ENCODE peak calls at places on chromosomes 11 and 22, in seven cellular contexts. M is psoas muscle, U is mammary epithelial cell, Z is cardiac muscle cell, V is adrenal gland, C is IMR-90, X is PC-3. K is an unnamed sample.

GRCh38 chr11:122882189-122882808 is at the start of gene JHY:
- DNase-seq in M (no peak), U (no peak), Z (no peak), V (no peak), C (no peak), X (no peak), K (no peak)

GRCh38 chr11:99406345-99406744 is 385.6 kb downstream of the CNTN5 start:
- DNase-seq in M (no peak), U (no peak), Z (no peak), V (no peak), C (no peak), X (no peak), K (no peak)

GRCh38 chr22:20809538-20810185 is 35.7 kb downstream of the SERPIND1 start:
- DNase-seq in M (no peak), U (no peak), Z (no peak), V (no peak), C (no peak), X (no peak), K (no peak)

GRCh38 chr11:128653828-128654231 is 40.0 kb upstream of the FLI1 start:
- DNase-seq in M (peak; percentile 32), U (peak; percentile 80), Z (no peak), V (no peak), C (peak; percentile 75), X (peak; percentile 90), K (peak; percentile 76)

GRCh38 chr11:83836883-83837654 is 550.9 kb upstream of the CCDC90B start:
- DNase-seq in M (peak; percentile 19), U (peak; percentile 33), Z (peak; percentile 70), V (peak; percentile 50), C (peak; percentile 50), X (peak; percentile 58), K (peak; percentile 38)

GRCh38 chr22:23376256-23376655 is 195.9 kb downstream of the BCR start:
- DNase-seq in M (no peak), U (peak; percentile 9), Z (no peak), V (no peak), C (no peak), X (peak; percentile 42), K (no peak)

GRCh38 chr11:65574963-65575567 is 788 bp upstream of the EHBP1L1 start:
- DNase-seq in M (no peak), U (no peak), Z (no peak), V (no peak), C (no peak), X (peak; percentile 44), K (no peak)

GRCh38 chr11:16299884-16300778 is 56.2 kb downstream of the SOX6 start:
- DNase-seq in M (no peak), U (no peak), Z (peak; percentile 34), V (no peak), C (no peak), X (no peak), K (no peak)

GRCh38 chr11:62501432-62501891 is 45.1 kb downstream of the AHNAK start:
- DNase-seq in M (no peak), U (no peak), Z (peak; percentile 52), V (no peak), C (peak; percentile 26), X (no peak), K (no peak)

GRCh38 chr11:62012451-62013265 is 45.2 kb upstream of the FTH1 start:
- DNase-seq in M (no peak), U (peak; percentile 56), Z (no peak), V (peak; percentile 65), C (peak; percentile 42), X (peak; percentile 94), K (peak; percentile 26)

GRCh38 chr11:65404638-65405339 is 17.8 kb upstream of the NEAT1 start:
- DNase-seq in M (no peak), U (no peak), Z (no peak), V (no peak), C (no peak), X (no peak), K (no peak)

GRCh38 chr11:2301631-2302272 is at the start of the genes C11orf21 and TSPAN32:
- DNase-seq in M (no peak), U (no peak), Z (peak; percentile 49), V (no peak), C (peak; percentile 3), X (peak; percentile 9), K (no peak)

GRCh38 chr22:39439170-39439569 is 17.6 kb upstream of the MGAT3 start:
- DNase-seq in M (no peak), U (no peak), Z (no peak), V (no peak), C (peak; percentile 76), X (peak; percentile 58), K (peak; percentile 52)

GRCh38 chr11:894575-895201 is 15.9 kb downstream of the CHID1 start:
- DNase-seq in M (no peak), U (no peak), Z (no peak), V (no peak), C (no peak), X (no peak), K (no peak)

GRCh38 chr22:37206118-37206840 is 6.0 kb downstream of the SSTR3 start:
- DNase-seq in M (no peak), U (no peak), Z (no peak), V (no peak), C (no peak), X (no peak), K (no peak)

GRCh38 chr11:21794306-21794705 is 398.6 kb upstream of the ANO5 start:
- DNase-seq in M (no peak), U (no peak), Z (no peak), V (no peak), C (no peak), X (peak; percentile 6), K (peak; percentile 14)

GRCh38 chr22:24191381-24191841 is 10.1 kb downstream of the SUSD2 start:
- DNase-seq in M (no peak), U (no peak), Z (no peak), V (no peak), C (no peak), X (no peak), K (no peak)

GRCh38 chr22:33028191-33028700 is 29.9 kb downstream of the SYN3 start:
- DNase-seq in M (no peak), U (no peak), Z (no peak), V (no peak), C (no peak), X (no peak), K (no peak)

GRCh38 chr11:10307411-10308207 is 2.7 kb downstream of the ADM start:
- DNase-seq in M (peak; percentile 87), U (peak; percentile 92), Z (peak; percentile 87), V (peak; percentile 92), C (peak; percentile 94), X (peak; percentile 86), K (peak; percentile 78)

GRCh38 chr11:10305262-10305963 is 540 bp downstream of the ADM start:
- DNase-seq in M (peak; percentile 32), U (peak; percentile 56), Z (peak; percentile 70), V (no peak), C (peak; percentile 9), X (peak; percentile 36), K (no peak)

GRCh38 chr11:10308208-10308954 is 3.5 kb downstream of the ADM start:
- DNase-seq in M (no peak), U (no peak), Z (no peak), V (no peak), C (peak; percentile 34), X (no peak), K (no peak)

GRCh38 chr11:10305964-10306918 is 1.4 kb downstream of the ADM start:
- DNase-seq in M (peak; percentile 31), U (peak; percentile 46), Z (peak; percentile 60), V (no peak), C (peak; percentile 32), X (peak; percentile 34), K (no peak)

DNA sequence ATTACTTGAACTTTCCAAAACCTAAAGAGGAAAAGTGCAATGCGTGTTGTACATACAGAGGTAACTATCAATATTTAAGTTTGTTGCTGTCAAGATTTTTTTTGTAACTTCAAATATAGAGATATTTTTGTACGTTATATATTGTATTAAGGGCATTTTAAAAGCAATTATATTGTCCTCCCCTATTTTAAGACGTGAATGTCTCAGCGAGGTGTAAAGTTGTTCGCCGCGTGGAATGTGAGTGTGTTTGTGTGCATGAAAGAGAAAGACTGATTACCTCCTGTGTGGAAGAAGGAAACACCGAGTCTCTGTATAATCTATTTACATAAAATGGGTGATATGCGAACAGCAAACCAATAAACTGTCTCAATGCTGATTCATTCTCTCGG is 2.1 kb downstream of the ADM start:
- DNase-seq in M (no peak), U (no peak), Z (no peak), V (no peak), C (no peak), X (peak; percentile 89), K (no peak)
- H3K4me1 ChIP-seq in M (peaks cover 35% of the 10 kb centered on the region), U (peaks cover 51% of the 10 kb centered on the region), Z (peaks cover 20% of the 10 kb centered on the region), V (peaks cover 41% of the 10 kb centered on the region), C (peaks cover 7% of the 10 kb centered on the region), X (peaks cover 23% of the 10 kb centered on the region), K (peaks cover 17% of the 10 kb centered on the region)

DNA sequence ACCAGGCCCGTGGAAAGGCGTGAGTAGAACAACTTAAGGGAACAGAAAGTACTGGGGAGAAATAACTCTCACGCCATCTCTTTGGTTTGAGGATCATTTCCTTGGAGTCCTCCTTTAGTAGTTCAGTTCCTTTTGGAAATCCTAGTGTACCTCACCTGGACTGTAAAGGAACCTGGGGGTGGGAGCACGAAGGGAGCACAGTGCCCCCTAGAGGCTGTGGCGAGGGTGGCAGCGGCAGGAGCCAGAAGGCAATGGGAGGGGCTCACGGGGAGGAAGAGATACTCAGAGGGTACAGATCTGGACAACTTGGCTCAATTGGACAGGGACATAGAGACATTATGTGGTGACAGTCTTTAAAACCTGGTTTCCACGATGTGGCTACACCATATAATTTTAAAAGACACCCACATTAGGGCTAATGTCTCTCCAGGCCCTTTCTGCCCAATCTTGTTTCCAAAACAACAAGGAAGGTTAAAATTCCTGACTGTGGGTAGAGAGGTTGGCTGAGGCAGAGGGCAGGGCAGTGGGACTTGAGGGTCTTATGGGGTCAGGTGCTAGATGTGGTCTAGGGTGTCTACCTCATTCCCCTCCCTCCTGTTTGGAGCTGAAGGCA is 87.0 kb downstream of the CSNK2A3 start:
- DNase-seq in M (peak; percentile 40), U (peak; percentile 56), Z (peak; percentile 56), V (peak; percentile 21), C (peak; percentile 3), X (peak; percentile 70), K (peak; percentile 36)
- TF ChIP-seq CTCF in M (peak; percentile 82), U (peak; percentile 97), Z (peak; percentile 85), V (peak; percentile 61), C (peak; percentile 59), X (peak; percentile 90), K (peak; percentile 91)

GRCh38 chr22:41815716-41816115 is 15.2 kb downstream of the CCDC134 start:
- DNase-seq in M (no peak), U (no peak), Z (no peak), V (no peak), C (no peak), X (no peak), K (no peak)

GRCh38 chr22:41818011-41818410 is 14.9 kb upstream of the SREBF2 start:
- DNase-seq in M (no peak), U (no peak), Z (no peak), V (no peak), C (no peak), X (no peak), K (no peak)

GRCh38 chr22:41818596-41818995 is 14.3 kb upstream of the SREBF2 start:
- DNase-seq in M (no peak), U (no peak), Z (no peak), V (peak; percentile 94), C (no peak), X (no peak), K (no peak)

GRCh38 chr22:41816241-41816640 is 15.8 kb downstream of the CCDC134 start:
- DNase-seq in M (no peak), U (no peak), Z (no peak), V (peak; percentile 54), C (no peak), X (no peak), K (no peak)

GRCh38 chr22:41816871-41817270 is 16.0 kb upstream of the SREBF2 start:
- DNase-seq in M (no peak), U (no peak), Z (no peak), V (no peak), C (no peak), X (no peak), K (no peak)
- H3K27ac ChIP-seq in M (peak overlapping the region; percentile 76), U (no peak overlapping the region), Z (no peak overlapping the region), V (peak overlapping the region; percentile 4), C (no peak overlapping the region), X (no peak overlapping the region), K (no peak overlapping the region)

GRCh38 chr11:114233755-114234154 is 62.4 kb upstream of the NNMT start:
- DNase-seq in M (no peak), U (no peak), Z (no peak), V (no peak), C (peak; percentile 0), X (no peak), K (no peak)
- H3K4me1 ChIP-seq in M (peaks cover 93% of the 10 kb centered on the region), U (no peaks in the 10 kb centered on the region), Z (no peaks in the 10 kb centered on the region), V (peaks cover 32% of the 10 kb centered on the region), C (no peaks in the 10 kb centered on the region), X (no peaks in the 10 kb centered on the region), K (no peaks in the 10 kb centered on the region)

K was measured in foreskin keratinocyte.